ENCODE peak calls at places on chromosomes 11 and 22, in five cellular contexts. One of them, this sample, is unnamed.

GRCh38 chr22:48179571-48180546 is 1417.4 kb downstream of the TBC1D22A start:
- DNase-seq in left ventricle myocardium inferior: no peak
- DNase-seq in amygdala: no peak
- DNase-seq in SK-N-SH: no peak
- DNase-seq in GM10248: no peak
- DNase-seq in this sample: no peak

GRCh38 chr11:17354070-17354924 is 2.7 kb downstream of the NCR3LG1 start:
- DNase-seq in amygdala: no peak
- DNase-seq in left ventricle myocardium inferior: no peak
- DNase-seq in SK-N-SH: peak; percentile 71
- DNase-seq in GM10248: peak; percentile 69
- DNase-seq in this sample: peak; percentile 80

GRCh38 chr11:109037856-109038780 is 373.2 kb downstream of the DDX10 start:
- DNase-seq in GM10248: no peak
- DNase-seq in amygdala: no peak
- DNase-seq in SK-N-SH: no peak
- DNase-seq in left ventricle myocardium inferior: no peak
- DNase-seq in this sample: peak; percentile 42

GRCh38 chr22:31659246-31659645 is 2.8 kb downstream of the PISD start:
- DNase-seq in GM10248: no peak
- DNase-seq in left ventricle myocardium inferior: no peak
- DNase-seq in amygdala: no peak
- DNase-seq in SK-N-SH: no peak
- DNase-seq in this sample: peak; percentile 79

GRCh38 chr11:107397357-107397756 is 60.3 kb downstream of the CWF19L2 start:
- DNase-seq in amygdala: no peak
- DNase-seq in GM10248: no peak
- DNase-seq in left ventricle myocardium inferior: no peak
- DNase-seq in SK-N-SH: no peak
- DNase-seq in this sample: peak; percentile 65

GRCh38 chr11:120079750-120080610 is 57.9 kb downstream of the TRIM29 start:
- DNase-seq in GM10248: no peak
- DNase-seq in amygdala: no peak
- DNase-seq in SK-N-SH: no peak
- DNase-seq in left ventricle myocardium inferior: peak; percentile 19
- DNase-seq in this sample: no peak

GRCh38 chr11:37504066-37504611 is 906.1 kb upstream of the RAG2 start:
- DNase-seq in SK-N-SH: no peak
- DNase-seq in GM10248: peak; percentile 24
- DNase-seq in amygdala: no peak
- DNase-seq in left ventricle myocardium inferior: no peak
- DNase-seq in this sample: peak; percentile 94

GRCh38 chr11:57638005-57638760 is 11.5 kb downstream of the YPEL4 start:
- DNase-seq in amygdala: peak; percentile 58
- DNase-seq in SK-N-SH: peak; percentile 98
- DNase-seq in left ventricle myocardium inferior: peak; percentile 63
- DNase-seq in GM10248: peak; percentile 64
- DNase-seq in this sample: peak; percentile 84

GRCh38 chr22:43867839-43868652 is 5.7 kb upstream of the SULT4A1 start:
- DNase-seq in left ventricle myocardium inferior: peak; percentile 58
- DNase-seq in amygdala: no peak
- DNase-seq in SK-N-SH: no peak
- DNase-seq in GM10248: no peak
- DNase-seq in this sample: peak; percentile 72

GRCh38 chr11:12150831-12151382 is 40.5 kb downstream of the MICAL2 start:
- DNase-seq in amygdala: no peak
- DNase-seq in SK-N-SH: no peak
- DNase-seq in GM10248: no peak
- DNase-seq in left ventricle myocardium inferior: no peak
- DNase-seq in this sample: peak; percentile 53

GRCh38 chr11:126443120-126443519 is 87.6 kb downstream of the ST3GAL4 start:
- DNase-seq in left ventricle myocardium inferior: no peak
- DNase-seq in SK-N-SH: peak; percentile 74
- DNase-seq in GM10248: no peak
- DNase-seq in amygdala: peak; percentile 27
- DNase-seq in this sample: no peak

GRCh38 chr11:32411937-32412615 is 23.3 kb downstream of the WT1 start:
- DNase-seq in SK-N-SH: no peak
- DNase-seq in amygdala: no peak
- DNase-seq in GM10248: no peak
- DNase-seq in left ventricle myocardium inferior: no peak
- DNase-seq in this sample: no peak

GRCh38 chr11:62504158-62504973 is 42.2 kb downstream of the AHNAK start:
- DNase-seq in SK-N-SH: no peak
- DNase-seq in GM10248: no peak
- DNase-seq in left ventricle myocardium inferior: no peak
- DNase-seq in amygdala: no peak
- DNase-seq in this sample: no peak

GRCh38 chr22:30047364-30047738 is 32.9 kb upstream of the HORMAD2 start:
- DNase-seq in left ventricle myocardium inferior: no peak
- DNase-seq in SK-N-SH: no peak
- DNase-seq in amygdala: no peak
- DNase-seq in GM10248: no peak
- DNase-seq in this sample: no peak

GRCh38 chr11:124917115-124917637 is 1.9 kb upstream of the HEPN1 start:
- DNase-seq in GM10248: no peak
- DNase-seq in left ventricle myocardium inferior: no peak
- DNase-seq in amygdala: peak; percentile 82
- DNase-seq in SK-N-SH: no peak
- DNase-seq in this sample: no peak

GRCh38 chr11:110345756-110346155 is 49.3 kb upstream of the RDX start:
- DNase-seq in GM10248: no peak
- DNase-seq in amygdala: no peak
- DNase-seq in left ventricle myocardium inferior: no peak
- DNase-seq in SK-N-SH: no peak
- DNase-seq in this sample: peak; percentile 82

GRCh38 chr11:127675602-127676001 is 675.0 kb upstream of the KIRREL3 start:
- DNase-seq in amygdala: no peak
- DNase-seq in left ventricle myocardium inferior: no peak
- DNase-seq in SK-N-SH: no peak
- DNase-seq in GM10248: no peak
- DNase-seq in this sample: no peak